ENCODE peak calls at places on chromosome 13, in four cellular contexts. One of them, this sample, is unnamed.

GRCh38 chr13:35923347-35923746 is 207.8 kb downstream of the DCLK1 start:
- DNase-seq in tibial nerve: no peak
- DNase-seq in SK-N-SH: no peak
- DNase-seq in ovary: no peak
- DNase-seq in this sample: no peak

GRCh38 chr13:26540319-26540718 is 17.2 kb upstream of the WASF3 start:
- DNase-seq in ovary: no peak
- DNase-seq in SK-N-SH: peak
- DNase-seq in tibial nerve: no peak
- DNase-seq in this sample: no peak

GRCh38 chr13:97224544-97225324 is 2.6 kb downstream of the MBNL2 start:
- DNase-seq in SK-N-SH: no peak
- DNase-seq in tibial nerve: no peak
- DNase-seq in ovary: no peak
- DNase-seq in this sample: peak

GRCh38 chr13:53408847-53409568 is 380.4 kb downstream of the OLFM4 start:
- DNase-seq in SK-N-SH: no peak
- DNase-seq in ovary: no peak
- DNase-seq in tibial nerve: no peak
- DNase-seq in this sample: no peak

GRCh38 chr13:110254751-110255553 is 52.0 kb downstream of the COL4A1 start:
- DNase-seq in ovary: no peak
- DNase-seq in SK-N-SH: no peak
- DNase-seq in tibial nerve: no peak
- DNase-seq in this sample: no peak

GRCh38 chr13:67229438-67230242 is 496 bp downstream of the PCDH9 start:
- DNase-seq in tibial nerve: no peak
- DNase-seq in ovary: no peak
- DNase-seq in SK-N-SH: peak
- DNase-seq in this sample: no peak

GRCh38 chr13:43044720-43045301 is 21.4 kb downstream of the DNAJC15 start:
- DNase-seq in SK-N-SH: no peak
- DNase-seq in tibial nerve: no peak
- DNase-seq in ovary: no peak
- DNase-seq in this sample: no peak

GRCh38 chr13:29706923-29707322 is 111.4 kb upstream of the SLC7A1 start:
- DNase-seq in ovary: no peak
- DNase-seq in tibial nerve: no peak
- DNase-seq in SK-N-SH: no peak
- DNase-seq in this sample: no peak

GRCh38 chr13:30429721-30430694 is 7.7 kb downstream of the UBE2L5 start:
- DNase-seq in ovary: no peak
- DNase-seq in tibial nerve: no peak
- DNase-seq in SK-N-SH: no peak
- DNase-seq in this sample: no peak

GRCh38 chr13:85266771-85267170 is 532.4 kb downstream of the SLITRK6 start:
- DNase-seq in ovary: no peak
- DNase-seq in SK-N-SH: no peak
- DNase-seq in tibial nerve: no peak
- DNase-seq in this sample: no peak

GRCh38 chr13:106036870-106037269 is 498.6 kb downstream of the EFNB2 start:
- DNase-seq in tibial nerve: no peak
- DNase-seq in SK-N-SH: peak
- DNase-seq in ovary: no peak
- DNase-seq in this sample: peak

GRCh38 chr13:77409412-77409811 is 82.5 kb upstream of the MYCBP2 start:
- DNase-seq in tibial nerve: no peak
- DNase-seq in SK-N-SH: no peak
- DNase-seq in ovary: no peak
- DNase-seq in this sample: no peak

GRCh38 chr13:98428256-98428966 is 148.5 kb downstream of the STK24 start:
- DNase-seq in tibial nerve: no peak
- DNase-seq in ovary: no peak
- DNase-seq in SK-N-SH: no peak
- DNase-seq in this sample: no peak

GRCh38 chr13:26111797-26112196 is 60.0 kb upstream of the SHISA2 start:
- DNase-seq in ovary: no peak
- DNase-seq in tibial nerve: no peak
- DNase-seq in SK-N-SH: no peak
- DNase-seq in this sample: no peak

GRCh38 chr13:90365130-90365529 is 982.4 kb upstream of the MIR17HG start:
- DNase-seq in ovary: no peak
- DNase-seq in SK-N-SH: no peak
- DNase-seq in tibial nerve: no peak
- DNase-seq in this sample: no peak

GRCh38 chr13:98445340-98446233 is 131.3 kb downstream of the STK24 start:
- DNase-seq in ovary: peak
- DNase-seq in tibial nerve: peak
- DNase-seq in SK-N-SH: peak
- DNase-seq in this sample: peak

GRCh38 chr13:73000027-73000674 is 58.7 kb upstream of the KLF5 start:
- DNase-seq in ovary: no peak
- DNase-seq in tibial nerve: no peak
- DNase-seq in SK-N-SH: no peak
- DNase-seq in this sample: no peak

GRCh38 chr13:68473834-68474326 is 1243.7 kb upstream of the PCDH9 start:
- DNase-seq in SK-N-SH: no peak
- DNase-seq in ovary: no peak
- DNase-seq in tibial nerve: no peak
- DNase-seq in this sample: no peak

GRCh38 chr13:74040200-74040599 is 94.0 kb downstream of the KLF12 start:
- DNase-seq in SK-N-SH: peak
- DNase-seq in ovary: peak
- DNase-seq in tibial nerve: peak
- DNase-seq in this sample: peak

GRCh38 chr13:76350399-76350798 is 535.8 kb downstream of the KCTD12 start:
- DNase-seq in tibial nerve: no peak
- DNase-seq in ovary: no peak
- DNase-seq in SK-N-SH: no peak
- DNase-seq in this sample: no peak

GRCh38 chr13:94708031-94708571 is 4.2 kb downstream of the SOX21 start:
- DNase-seq in ovary: no peak
- DNase-seq in tibial nerve: no peak
- DNase-seq in SK-N-SH: peak
- DNase-seq in this sample: no peak
- H3K4me3 ChIP-seq in ovary: no peak
- H3K4me3 ChIP-seq in tibial nerve: no peak
- H3K4me3 ChIP-seq in SK-N-SH: no peak
- H3K4me3 ChIP-seq in this sample: no peak

GRCh38 chr13:40971321-40971720 is 47.8 kb downstream of the ELF1 start:
- DNase-seq in tibial nerve: no peak
- DNase-seq in SK-N-SH: no peak
- DNase-seq in ovary: no peak
- DNase-seq in this sample: no peak

GRCh38 chr13:40975441-40975840 is 43.7 kb downstream of the ELF1 start:
- DNase-seq in ovary: no peak
- DNase-seq in SK-N-SH: no peak
- DNase-seq in tibial nerve: no peak
- DNase-seq in this sample: no peak

GRCh38 chr13:40970803-40971202 is 48.3 kb downstream of the ELF1 start:
- DNase-seq in SK-N-SH: no peak
- DNase-seq in tibial nerve: no peak
- DNase-seq in ovary: no peak
- DNase-seq in this sample: no peak

GRCh38 chr13:40973409-40973808 is 45.7 kb downstream of the ELF1 start:
- DNase-seq in SK-N-SH: no peak
- DNase-seq in ovary: no peak
- DNase-seq in tibial nerve: no peak
- DNase-seq in this sample: no peak

GRCh38 chr13:40974460-40975407 is 44.4 kb downstream of the ELF1 start:
- DNase-seq in ovary: no peak
- DNase-seq in tibial nerve: no peak
- DNase-seq in SK-N-SH: no peak
- DNase-seq in this sample: peak
- TF ChIP-seq EP300 in ovary: no peak
- TF ChIP-seq EP300 in tibial nerve: no peak
- TF ChIP-seq EP300 in SK-N-SH: no peak
- TF ChIP-seq EP300 in this sample: no peak

DNA sequence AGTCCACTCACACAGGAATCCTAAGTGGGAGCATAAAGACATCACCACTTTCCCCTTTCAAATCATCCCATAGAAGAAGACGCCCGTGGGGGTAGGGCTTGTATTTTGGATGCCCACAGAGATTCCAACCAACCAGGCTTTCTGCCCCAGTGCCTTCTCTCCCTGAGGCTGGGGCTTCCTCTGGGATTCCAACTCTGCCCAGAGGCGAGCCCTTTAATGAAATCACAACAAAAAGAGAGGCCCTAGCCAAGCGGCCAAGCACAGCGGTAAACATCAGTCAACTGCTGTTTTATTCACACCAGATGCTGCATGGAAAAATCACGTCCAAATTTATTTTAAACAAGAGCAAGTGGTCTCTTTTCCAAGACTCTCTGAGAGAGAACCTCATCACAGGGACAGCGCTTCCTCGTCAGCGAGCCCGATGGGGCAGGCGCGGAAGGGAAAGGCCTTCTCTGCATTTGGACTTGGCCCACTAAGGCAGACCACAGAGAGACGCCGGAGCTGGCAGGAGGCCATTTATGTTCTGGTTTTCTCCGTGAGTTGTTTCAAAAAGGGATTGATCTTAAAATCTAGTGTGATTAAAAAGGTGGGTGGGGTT is 31.5 kb downstream of the ADPRHL1 start:
- DNase-seq in SK-N-SH: peak
- DNase-seq in tibial nerve: no peak
- DNase-seq in ovary: peak
- DNase-seq in this sample: no peak
- H3K4me3 ChIP-seq in SK-N-SH: no peak
- H3K4me3 ChIP-seq in tibial nerve: no peak
- H3K4me3 ChIP-seq in ovary: no peak
- H3K4me3 ChIP-seq in this sample: no peak

GRCh38 chr13:33204130-33204927 is 81.2 kb downstream of the STARD13 start:
- DNase-seq in ovary: peak
- DNase-seq in tibial nerve: peak
- DNase-seq in SK-N-SH: peak
- DNase-seq in this sample: peak
- TF ChIP-seq EP300 in ovary: no peak
- TF ChIP-seq EP300 in tibial nerve: no peak
- TF ChIP-seq EP300 in SK-N-SH: peak
- TF ChIP-seq EP300 in this sample: peak

DNA sequence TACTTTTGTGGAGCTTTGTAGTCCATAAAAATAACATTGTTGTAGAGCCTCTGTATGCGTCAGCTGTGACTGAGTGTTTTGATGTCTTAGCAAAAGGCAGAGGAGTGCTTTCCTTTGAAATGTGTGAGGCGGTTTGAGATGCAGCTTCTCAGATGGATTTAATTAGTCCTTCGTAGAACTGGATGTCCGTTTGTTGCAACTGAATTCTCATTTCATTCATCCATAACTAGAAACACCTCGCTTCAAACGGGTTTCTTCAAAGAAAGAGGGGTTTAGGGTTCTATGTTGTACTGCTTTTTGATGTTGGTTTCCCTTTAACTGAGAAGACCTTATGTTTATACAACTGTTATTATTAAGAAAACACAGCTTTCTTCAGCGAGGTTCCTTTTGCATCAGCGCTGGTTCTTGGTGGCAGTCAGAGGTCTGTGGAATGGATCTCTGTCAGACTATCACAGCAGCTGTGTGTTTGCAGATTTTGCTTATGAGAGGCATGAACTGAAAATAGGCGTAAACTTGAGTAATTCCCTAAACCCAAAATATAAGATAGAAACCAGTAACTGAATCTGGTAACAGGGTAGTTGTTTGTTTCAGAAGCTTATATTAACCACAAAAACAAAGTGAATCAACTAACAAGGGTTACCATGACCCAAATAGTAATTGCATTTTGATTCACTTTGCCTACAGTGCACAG is 194.4 kb downstream of the GGACT start:
- DNase-seq in tibial nerve: no peak
- DNase-seq in SK-N-SH: peak
- DNase-seq in ovary: no peak
- DNase-seq in this sample: no peak
- H3K4me3 ChIP-seq in tibial nerve: no peak
- H3K4me3 ChIP-seq in SK-N-SH: peak
- H3K4me3 ChIP-seq in ovary: no peak
- H3K4me3 ChIP-seq in this sample: no peak